ENCODE peak calls at places on chromosomes 7 and 10, in nine cellular contexts. N, V, L, H, E, S, F, A and W are unnamed samples.

GRCh38 chr7:919924-920341 is 34.5 kb downstream of the ADAP1 start:
- DNase-seq in N (no peak), V (no peak), L (no peak), H (no peak), E (no peak), S (peak; percentile 40), F (no peak), A (no peak), W (no peak)

GRCh38 chr7:150811-151221 is 41.6 kb upstream of the FAM20C start:
- DNase-seq in N (no peak), V (peak; percentile 55), L (no peak), H (no peak), E (peak; percentile 49), S (peak; percentile 65), F (peak; percentile 41), A (peak; percentile 13), W (no peak)

GRCh38 chr10:48509974-48510692 is 94.7 kb downstream of the ARHGAP22 start:
- DNase-seq in N (no peak), V (no peak), L (no peak), H (no peak), E (no peak), S (no peak), F (no peak), A (peak; percentile 50), W (no peak)

GRCh38 chr7:13291010-13291409 is 603.6 kb downstream of the ARL4A start:
- DNase-seq in N (no peak), V (peak; percentile 56), L (no peak), H (no peak), E (no peak), S (no peak), F (no peak), A (no peak), W (no peak)

GRCh38 chr10:105969884-105970377 is 1194.6 kb downstream of the SORCS1 start:
- DNase-seq in N (no peak), V (no peak), L (no peak), H (no peak), E (no peak), S (no peak), F (peak; percentile 23), A (no peak), W (no peak)

GRCh38 chr10:47127188-47127587 is 172.8 kb upstream of the GDF10 start:
- DNase-seq in N (no peak), V (no peak), L (no peak), H (no peak), E (no peak), S (no peak), F (no peak), A (no peak), W (no peak)

GRCh38 chr10:44925224-44925623 is 14.1 kb downstream of the TMEM72 start:
- DNase-seq in N (no peak), V (no peak), L (no peak), H (no peak), E (no peak), S (no peak), F (no peak), A (peak; percentile 38), W (no peak)

GRCh38 chr7:156751319-156751718 is 110.7 kb downstream of the RNF32 start:
- DNase-seq in N (no peak), V (peak; percentile 84), L (no peak), H (no peak), E (no peak), S (no peak), F (no peak), A (peak; percentile 65), W (no peak)

GRCh38 chr7:134530460-134530859 is 3.1 kb downstream of the AKR1B10 start:
- DNase-seq in N (no peak), V (no peak), L (no peak), H (no peak), E (no peak), S (no peak), F (no peak), A (no peak), W (no peak)

GRCh38 chr7:69967152-69967591 is 368.9 kb downstream of the AUTS2 start:
- DNase-seq in N (no peak), V (no peak), L (peak; percentile 60), H (no peak), E (no peak), S (peak; percentile 45), F (peak; percentile 75), A (peak; percentile 58), W (no peak)

GRCh38 chr7:28688651-28689050 is 269.5 kb downstream of the TRIL start:
- DNase-seq in N (no peak), V (peak; percentile 91), L (peak; percentile 22), H (no peak), E (no peak), S (no peak), F (no peak), A (peak; percentile 60), W (no peak)

GRCh38 chr7:158917818-158918217 is 61.5 kb downstream of the DYNC2I1 start:
- DNase-seq in N (no peak), V (no peak), L (no peak), H (no peak), E (no peak), S (no peak), F (no peak), A (no peak), W (no peak)

GRCh38 chr10:112006831-112007230 is 176.7 kb downstream of the GPAM start:
- DNase-seq in N (no peak), V (no peak), L (no peak), H (no peak), E (no peak), S (no peak), F (no peak), A (no peak), W (no peak)

GRCh38 chr7:77458786-77459185 is 42.6 kb upstream of the GSAP start:
- DNase-seq in N (no peak), V (peak; percentile 29), L (no peak), H (no peak), E (no peak), S (no peak), F (no peak), A (peak; percentile 43), W (no peak)

GRCh38 chr7:139731802-139732470 is 45.9 kb downstream of the HIPK2 start:
- DNase-seq in N (peak; percentile 92), V (peak; percentile 92), L (peak; percentile 85), H (no peak), E (peak; percentile 91), S (peak; percentile 90), F (peak; percentile 68), A (peak; percentile 96), W (peak; percentile 87)

DNA sequence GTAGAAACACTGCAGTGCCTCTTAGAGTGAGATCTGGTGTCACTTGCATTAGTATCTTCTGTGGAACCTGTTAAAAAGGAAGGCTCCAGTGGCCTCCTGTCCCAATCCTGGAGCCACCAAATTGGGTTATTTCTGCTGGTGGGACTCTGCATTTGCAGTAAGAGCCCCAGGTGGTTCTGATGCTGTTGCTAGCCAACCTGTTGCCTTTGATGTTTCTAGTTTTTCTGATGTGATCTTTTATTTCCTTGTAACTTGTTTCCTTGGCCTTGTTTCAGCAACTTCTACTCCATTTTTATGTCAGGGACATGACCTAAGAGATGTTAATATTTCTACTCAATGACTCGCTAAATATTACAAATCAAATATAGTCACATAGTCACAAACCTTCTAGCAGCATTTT is 12.5 kb upstream of the STN1 start:
- DNase-seq in N (no peak), V (no peak), L (no peak), H (no peak), E (no peak), S (no peak), F (no peak), A (no peak), W (no peak)
- H3K27ac ChIP-seq in N (no peak overlapping the region), V (no peak overlapping the region), L (no peak overlapping the region), H (no peak overlapping the region), E (no peak overlapping the region), S (no peak overlapping the region), F (no peak overlapping the region), A (no peak overlapping the region), W (no peak overlapping the region)

DNA sequence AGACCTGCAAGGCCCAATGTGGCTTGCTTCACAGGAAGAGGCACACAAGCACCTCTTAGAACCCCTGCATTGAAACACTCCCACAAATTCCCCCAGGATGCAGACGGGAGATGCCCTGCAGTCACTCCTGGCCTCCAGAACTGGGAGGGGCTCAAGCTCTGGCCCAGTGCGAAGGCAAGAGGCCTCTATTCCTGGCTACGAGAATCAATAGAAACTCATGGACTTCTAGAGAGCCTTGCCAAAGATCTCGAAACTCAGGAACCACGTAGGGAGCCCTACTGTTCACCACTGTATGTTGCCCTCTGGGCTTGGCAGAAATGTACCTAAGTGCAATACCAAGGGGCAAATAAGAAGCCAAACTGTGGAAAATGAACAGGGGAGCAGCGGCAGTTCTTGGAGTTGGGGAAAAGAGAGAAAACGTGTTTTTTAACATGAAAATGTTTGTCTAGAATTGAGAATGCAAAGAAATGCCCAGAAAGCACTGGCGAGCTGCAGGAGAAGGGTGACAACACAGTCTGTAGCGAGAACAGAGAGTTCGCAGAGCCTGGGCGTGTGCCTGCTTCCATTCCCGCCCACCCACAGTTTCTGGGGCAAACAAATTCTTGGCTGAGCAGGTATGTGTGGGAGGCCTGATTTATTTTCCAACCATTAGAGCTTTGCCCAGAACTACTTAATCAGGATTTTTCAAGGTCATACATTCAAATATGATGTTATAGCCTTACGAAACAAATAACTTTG is 260.5 kb upstream of the KLF14 start:
- DNase-seq in N (no peak), V (peak; percentile 77), L (peak; percentile 44), H (no peak), E (no peak), S (no peak), F (peak; percentile 81), A (peak; percentile 47), W (no peak)
- H3K4me3 ChIP-seq in N (no peak overlapping the region), V (peak overlapping the region; percentile 55), L (no peak overlapping the region), H (no peak overlapping the region), E (peak overlapping the region; percentile 4), S (no peak overlapping the region), F (no peak overlapping the region), A (no peak overlapping the region), W (no peak overlapping the region)

DNA sequence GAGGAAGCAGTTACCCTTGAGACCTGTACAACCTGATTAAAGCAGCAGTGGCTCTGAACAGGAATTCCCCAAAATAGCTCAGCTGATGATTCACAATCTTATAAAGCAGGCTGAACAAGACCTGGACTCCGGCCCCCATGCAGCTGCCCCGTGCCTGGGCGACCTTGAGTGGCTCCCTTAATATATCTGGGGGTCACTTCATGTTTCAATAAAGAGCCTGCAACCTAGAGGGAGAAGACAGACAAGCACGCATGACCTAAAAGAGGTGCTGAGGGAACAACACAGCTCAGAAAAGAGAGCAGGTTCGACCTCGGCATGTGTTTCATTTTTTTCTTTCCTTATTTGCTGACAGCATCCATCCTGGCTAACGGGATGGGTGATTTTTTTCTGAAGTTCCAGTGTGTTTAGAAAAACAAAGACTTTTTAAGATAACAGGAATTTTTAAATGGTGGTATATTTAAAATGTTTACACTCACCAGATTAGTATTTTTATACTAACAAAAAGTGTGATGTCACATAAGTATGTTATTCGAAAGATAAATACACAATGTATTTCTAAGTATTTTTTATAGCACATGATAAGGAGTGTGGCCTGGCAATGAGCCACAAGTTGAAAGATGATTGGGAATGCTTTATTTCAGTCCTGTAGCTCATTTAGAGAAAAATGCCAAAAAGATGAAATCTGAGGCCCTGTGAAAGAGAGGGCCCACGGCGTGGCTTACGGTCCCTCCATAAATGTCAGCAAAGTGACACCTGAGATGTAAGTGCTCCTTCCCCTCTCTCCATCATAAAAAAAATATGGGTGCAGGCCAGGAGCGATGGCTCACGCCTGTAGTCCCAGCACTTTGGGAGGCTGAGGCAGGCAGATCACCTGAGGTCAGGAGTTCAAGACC is 161.3 kb downstream of the SLIT1 start:
- DNase-seq in N (peak; percentile 77), V (peak; percentile 67), L (peak; percentile 29), H (no peak), E (no peak), S (no peak), F (peak; percentile 31), A (peak; percentile 66), W (no peak)
- H3K27ac ChIP-seq in N (peak overlapping the region; percentile 40), V (no peak overlapping the region), L (peak overlapping the region; percentile 67), H (no peak overlapping the region), E (no peak overlapping the region), S (no peak overlapping the region), F (no peak overlapping the region), A (peak overlapping the region; percentile 52), W (peak overlapping the region; percentile 73)

GRCh38 chr10:32376027-32376426 is 29.1 kb upstream of the EPC1 start:
- DNase-seq in N (no peak), V (peak; percentile 17), L (no peak), H (no peak), E (no peak), S (no peak), F (no peak), A (no peak), W (no peak)
- H3K4me3 ChIP-seq in N (peak overlapping the region; percentile 88), V (peak overlapping the region; percentile 93), L (peak overlapping the region; percentile 91), H (peak overlapping the region; percentile 92), E (peak overlapping the region; percentile 70), S (peak overlapping the region; percentile 74), F (no peak overlapping the region), A (peak overlapping the region; percentile 92), W (peak overlapping the region; percentile 55)